ENCODE peak calls at places on chromosomes 13 and 19, in five cellular contexts. V is cardiac muscle cell, G is thoracic aorta, U is fibroblast of lung, Y is DND-41. P is an unnamed sample. For H3K9me3, the result is how much of the 10 kb centered on the place peaks cover.

GRCh38 chr19:38278751-38279150 is 14.4 kb downstream of the SPINT2 start:
- DNase-seq in V (no peak), G (no peak), U (no peak), Y (no peak), P (no peak)

GRCh38 chr19:39677931-39678889 is 22.5 kb downstream of the LGALS16 start:
- DNase-seq in V (no peak), G (no peak), U (no peak), Y (no peak), P (no peak)

GRCh38 chr13:110629735-110630134 is 14.4 kb downstream of the NAXD start:
- DNase-seq in V (no peak), G (no peak), U (no peak), Y (no peak), P (no peak)

GRCh38 chr13:26628706-26629105 is 71.2 kb downstream of the WASF3 start:
- DNase-seq in V (peak), G (no peak), U (peak), Y (peak), P (peak)

GRCh38 chr13:93925976-93926375 is 553.5 kb downstream of the DCT start:
- DNase-seq in V (no peak), G (no peak), U (no peak), Y (no peak), P (no peak)

GRCh38 chr19:17156947-17157302 is 58.2 kb upstream of the USE1 start:
- DNase-seq in V (no peak), G (no peak), U (no peak), Y (no peak), P (no peak)

GRCh38 chr13:73677041-73677589 is 457.1 kb downstream of the KLF12 start:
- DNase-seq in V (no peak), G (no peak), U (peak), Y (no peak), P (no peak)

GRCh38 chr13:32159147-32159869 is 127.7 kb downstream of the FRY start:
- DNase-seq in V (no peak), G (no peak), U (peak), Y (no peak), P (no peak)

GRCh38 chr13:27960362-27961226 is 8.5 kb downstream of the CDX2 start:
- DNase-seq in V (peak), G (no peak), U (peak), Y (peak), P (no peak)

GRCh38 chr19:10762656-10763055 is 44.8 kb downstream of the DNM2 start:
- DNase-seq in V (no peak), G (no peak), U (no peak), Y (peak), P (peak)

GRCh38 chr13:93715866-93716265 is 489.3 kb downstream of the GPC6 start:
- DNase-seq in V (no peak), G (no peak), U (peak), Y (no peak), P (no peak)

GRCh38 chr19:6935069-6935468 is 47.7 kb downstream of the ADGRE1 start:
- DNase-seq in V (no peak), G (no peak), U (no peak), Y (no peak), P (no peak)

GRCh38 chr13:29737061-29737460 is 113.4 kb downstream of the UBL3 start:
- DNase-seq in V (no peak), G (no peak), U (no peak), Y (no peak), P (no peak)

GRCh38 chr13:37326319-37326718 is 220.9 kb upstream of the CSNK1A1L start:
- DNase-seq in V (no peak), G (no peak), U (peak), Y (no peak), P (no peak)

GRCh38 chr13:66984241-66984640 is 245.9 kb downstream of the PCDH9 start:
- DNase-seq in V (no peak), G (no peak), U (peak), Y (no peak), P (no peak)

GRCh38 chr19:34277244-34277643 is 22.9 kb downstream of the GARRE1 start:
- DNase-seq in V (no peak), G (no peak), U (no peak), Y (no peak), P (no peak)

GRCh38 chr13:44352202-44352601 is 21.4 kb upstream of the SERP2 start:
- DNase-seq in V (no peak), G (no peak), U (no peak), Y (peak), P (no peak)

DNA sequence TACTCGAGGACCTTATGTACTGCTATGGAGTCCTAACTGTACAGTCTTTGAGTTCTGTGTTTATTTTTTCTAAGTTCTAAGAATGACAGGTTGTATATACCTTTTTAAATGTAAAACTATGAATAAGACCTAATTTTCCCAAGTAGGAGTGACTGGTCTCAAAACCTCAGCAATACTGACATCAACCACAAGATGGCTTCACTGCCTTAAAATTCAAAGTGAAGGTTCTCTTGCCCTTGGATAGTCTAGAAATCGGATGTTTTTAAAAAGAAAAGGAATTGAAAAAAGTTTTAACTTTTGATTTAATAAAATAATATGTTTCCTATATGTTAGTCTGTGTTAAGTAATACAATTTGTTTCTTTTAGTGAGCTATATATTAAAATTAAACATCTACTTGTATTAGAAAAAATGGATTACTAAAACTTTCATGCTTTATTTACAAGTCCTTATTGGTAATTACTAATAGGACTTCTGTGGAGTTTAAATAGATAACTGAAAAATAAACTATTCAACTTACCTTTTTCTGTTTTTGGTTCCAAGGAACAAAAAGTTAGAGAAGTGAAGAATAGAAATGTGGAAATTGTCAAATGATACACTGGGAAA is 52.0 kb downstream of the TDRD3 start:
- DNase-seq in V (peak), G (no peak), U (peak), Y (peak), P (no peak)
- TF ChIP-seq CTCF in V (peak), G (peak), U (peak), Y (peak), P (peak)

DNA sequence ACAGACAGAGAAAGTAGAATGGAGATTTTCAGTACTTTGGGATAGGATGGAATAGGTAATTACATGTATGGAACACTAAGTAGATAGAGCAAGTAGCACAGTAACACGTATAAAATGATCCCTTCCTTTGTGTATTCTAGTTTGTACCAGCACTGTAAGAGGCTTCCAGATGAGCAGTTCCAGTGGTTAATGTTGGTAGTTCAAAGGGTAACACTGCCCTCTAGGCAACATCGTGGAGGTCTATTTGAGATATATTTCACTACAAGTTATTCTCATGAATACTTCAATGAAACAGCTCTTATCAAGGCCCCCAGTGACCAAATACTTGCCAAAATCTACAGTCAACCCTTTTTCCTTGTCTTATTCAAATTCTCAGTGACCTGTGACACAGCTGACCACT is 13.5 kb upstream of the ZNF563 start:
- DNase-seq in V (no peak), G (no peak), U (no peak), Y (no peak), P (no peak)
- H3K9me3 ChIP-seq in V (under half), G (half or more), U (under half), Y (under half), P (under half)

GRCh38 chr19:19619121-19619848 is 798 bp upstream of the PBX4 start:
- DNase-seq in V (no peak), G (no peak), U (no peak), Y (no peak), P (no peak)
- H3K4me3 ChIP-seq in V (peak), G (peak), U (peak), Y (peak), P (no peak)

GRCh38 chr19:48844472-48844871 is 8.2 kb upstream of the HSD17B14 start:
- DNase-seq in V (no peak), G (no peak), U (peak), Y (no peak), P (no peak)
- TF ChIP-seq CTCF in V (no peak), G (no peak), U (peak), Y (no peak), P (no peak)